ENCODE peak calls at places on chromosomes 11 and 22, in nine cellular contexts. G is neural progenitor cell, L is PC-3, U is GM23248, H is SK-N-SH, Y is Karpas-422, N is keratinocyte, F is GM12878, X is HCT116. W is an unnamed sample. For H3K79me2 and H3K36me3, the result is how much of the 10 kb centered on the place peaks cover.

GRCh38 chr11:104000798-104001197 is 35.6 kb upstream of the DDI1 start:
- DNase-seq in H (no peak), U (peak), L (no peak), X (no peak), G (no peak), N (no peak), F (no peak), Y (no peak), W (no peak)

GRCh38 chr11:46499821-46500220 is 94.0 kb downstream of the AMBRA1 start:
- DNase-seq in H (no peak), X (no peak), F (no peak), G (no peak), N (no peak), Y (no peak), L (no peak), U (no peak), W (no peak)

GRCh38 chr11:130834886-130835285 is 81.4 kb downstream of the SNX19 start:
- DNase-seq in F (no peak), H (no peak), U (no peak), X (no peak), L (no peak), N (no peak), G (no peak), Y (no peak), W (no peak)

GRCh38 chr11:31799036-31799793 is 11.9 kb downstream of the PAX6 start:
- DNase-seq in L (no peak), H (peak), U (no peak), G (peak), N (no peak), X (no peak), Y (no peak), F (no peak), W (no peak)

GRCh38 chr11:44658451-44658850 is 68.3 kb upstream of the TSPAN18 start:
- DNase-seq in H (peak), G (peak), Y (no peak), F (no peak), N (no peak), U (peak), X (no peak), L (peak), W (no peak)

GRCh38 chr11:27075192-27075591 is 34.6 kb downstream of the BBOX1 start:
- DNase-seq in F (no peak), Y (no peak), U (peak), X (no peak), L (no peak), H (no peak), G (no peak), N (no peak), W (no peak)

GRCh38 chr11:79076526-79077115 is 364.2 kb downstream of the TENM4 start:
- DNase-seq in L (peak), F (no peak), X (peak), H (peak), G (peak), N (no peak), U (peak), Y (peak), W (peak)

GRCh38 chr11:66289548-66290331 is 797 bp upstream of the YIF1A start:
- DNase-seq in F (peak), H (no peak), U (peak), X (no peak), L (peak), N (no peak), G (peak), Y (peak), W (no peak)

GRCh38 chr11:100629671-100630070 is 57.4 kb upstream of the ARHGAP42 start:
- DNase-seq in X (no peak), G (no peak), U (no peak), F (no peak), Y (no peak), H (no peak), N (no peak), L (peak), W (no peak)

GRCh38 chr11:112965601-112966125 is 4.4 kb downstream of the NCAM1 start:
- DNase-seq in N (no peak), F (no peak), Y (no peak), X (no peak), H (no peak), U (no peak), G (peak), L (no peak), W (no peak)

GRCh38 chr11:107669893-107670601 is 41.8 kb downstream of the SLN start:
- DNase-seq in U (no peak), H (no peak), L (no peak), X (no peak), Y (no peak), G (no peak), F (no peak), N (no peak), W (no peak)

GRCh38 chr11:6022954-6023353 is 7.6 kb downstream of the OR56A1 start:
- DNase-seq in H (no peak), L (peak), Y (peak), U (peak), F (peak), G (peak), N (no peak), X (peak), W (no peak)

GRCh38 chr22:34055525-34056200 is 135.4 kb upstream of the LARGE1 start:
- DNase-seq in L (no peak), Y (peak), H (peak), X (no peak), F (no peak), N (no peak), G (peak), U (no peak), W (peak)

GRCh38 chr11:85746640-85747039 is 60.6 kb upstream of the CCDC89 start:
- DNase-seq in G (no peak), N (no peak), H (no peak), U (no peak), Y (no peak), F (no peak), X (no peak), L (no peak), W (no peak)

GRCh38 chr11:64736654-64737053 is 7.3 kb downstream of the RASGRP2 start:
- DNase-seq in Y (no peak), G (peak), L (no peak), F (no peak), N (no peak), H (no peak), X (no peak), U (no peak), W (no peak)
- H3K79me2 ChIP-seq in Y (under half), G (under half), L (under half), F (under half), N (under half), H (under half), X (under half), U (under half), W (under half)

GRCh38 chr11:67429038-67429668 is 859 bp downstream of the RPS6KB2 start:
- DNase-seq in U (peak), F (no peak), G (no peak), Y (no peak), X (no peak), L (no peak), H (no peak), N (peak), W (no peak)

GRCh38 chr11:67432655-67433349 is 4.5 kb downstream of the RPS6KB2 start:
- DNase-seq in F (no peak), Y (no peak), N (no peak), L (no peak), X (no peak), H (no peak), U (no peak), G (no peak), W (no peak)

GRCh38 chr11:67429722-67430121 is 1.4 kb downstream of the RPS6KB2 start:
- DNase-seq in X (no peak), H (no peak), G (no peak), N (no peak), L (no peak), F (no peak), U (no peak), Y (no peak), W (no peak)

GRCh38 chr11:67433536-67434394 is 3.7 kb downstream of the PTPRCAP start:
- DNase-seq in Y (peak), H (no peak), L (no peak), U (no peak), F (no peak), X (no peak), N (no peak), G (no peak), W (peak)

GRCh38 chr11:67431346-67432249 is 3.3 kb downstream of the RPS6KB2 start:
- DNase-seq in L (no peak), X (no peak), U (no peak), Y (no peak), G (no peak), N (no peak), F (no peak), H (no peak), W (no peak)
- H3K36me3 ChIP-seq in L (under half), X (under half), U (under half), Y (under half), G (under half), N (under half), F (under half), H (under half), W (under half)

GRCh38 chr22:44019846-44020245 is 4.3 kb upstream of the PARVB start:
- DNase-seq in L (no peak), N (no peak), Y (no peak), H (no peak), G (no peak), F (no peak), X (no peak), U (peak), W (no peak)
- H3K4me2 ChIP-seq in L (no peak), N (no peak), Y (no peak), H (no peak), G (no peak), F (no peak), X (no peak), U (peak), W (no peak)

GRCh38 chr22:23237201-23237798 is 57.0 kb downstream of the BCR start:
- DNase-seq in L (no peak), X (no peak), U (no peak), G (peak), F (no peak), N (no peak), H (no peak), Y (no peak), W (no peak)
- H3K79me2 ChIP-seq in L (half or more), X (half or more), U (half or more), G (half or more), F (under half), N (half or more), H (half or more), Y (half or more), W (half or more)

DNA sequence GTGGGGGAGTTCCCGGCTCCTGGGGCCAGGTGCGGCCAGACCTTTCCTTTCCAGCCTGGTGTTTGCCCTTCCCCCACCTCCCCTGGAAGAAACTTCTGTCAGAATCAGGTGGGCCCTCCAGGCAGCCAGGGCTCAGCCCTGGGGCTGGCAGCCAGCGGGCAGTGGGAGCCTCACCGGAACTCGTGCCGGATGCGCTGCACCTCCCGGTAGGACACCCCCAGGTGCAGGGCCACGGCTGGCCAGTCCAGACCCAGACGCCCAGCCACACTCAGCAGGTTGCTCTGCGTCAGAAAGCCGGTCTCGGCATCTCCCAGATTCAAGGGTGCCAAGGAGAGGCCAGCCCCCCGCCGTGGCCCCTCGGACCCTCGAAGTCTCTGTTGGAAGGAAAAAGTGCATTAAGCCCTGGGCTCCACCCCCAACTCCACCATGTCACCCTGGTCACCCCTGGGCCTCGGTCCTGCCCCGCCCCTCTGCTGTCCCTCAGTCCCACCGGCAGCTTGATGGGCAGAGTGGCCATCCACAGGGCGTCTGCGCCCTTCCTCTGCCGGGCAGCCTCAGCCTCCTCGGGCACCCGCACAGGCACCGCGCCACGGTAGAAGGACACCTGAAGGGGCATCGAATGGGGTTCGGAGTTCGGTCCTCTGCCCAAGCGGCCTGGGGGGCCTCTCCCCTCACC is 1.7 kb upstream of the SLC25A22 start:
- DNase-seq in U (no peak), H (no peak), X (no peak), Y (no peak), G (no peak), L (no peak), F (no peak), N (no peak), W (peak)
- H3K36me3 ChIP-seq in U (under half), H (under half), X (under half), Y (under half), G (under half), L (under half), F (under half), N (under half), W (under half)

DNA sequence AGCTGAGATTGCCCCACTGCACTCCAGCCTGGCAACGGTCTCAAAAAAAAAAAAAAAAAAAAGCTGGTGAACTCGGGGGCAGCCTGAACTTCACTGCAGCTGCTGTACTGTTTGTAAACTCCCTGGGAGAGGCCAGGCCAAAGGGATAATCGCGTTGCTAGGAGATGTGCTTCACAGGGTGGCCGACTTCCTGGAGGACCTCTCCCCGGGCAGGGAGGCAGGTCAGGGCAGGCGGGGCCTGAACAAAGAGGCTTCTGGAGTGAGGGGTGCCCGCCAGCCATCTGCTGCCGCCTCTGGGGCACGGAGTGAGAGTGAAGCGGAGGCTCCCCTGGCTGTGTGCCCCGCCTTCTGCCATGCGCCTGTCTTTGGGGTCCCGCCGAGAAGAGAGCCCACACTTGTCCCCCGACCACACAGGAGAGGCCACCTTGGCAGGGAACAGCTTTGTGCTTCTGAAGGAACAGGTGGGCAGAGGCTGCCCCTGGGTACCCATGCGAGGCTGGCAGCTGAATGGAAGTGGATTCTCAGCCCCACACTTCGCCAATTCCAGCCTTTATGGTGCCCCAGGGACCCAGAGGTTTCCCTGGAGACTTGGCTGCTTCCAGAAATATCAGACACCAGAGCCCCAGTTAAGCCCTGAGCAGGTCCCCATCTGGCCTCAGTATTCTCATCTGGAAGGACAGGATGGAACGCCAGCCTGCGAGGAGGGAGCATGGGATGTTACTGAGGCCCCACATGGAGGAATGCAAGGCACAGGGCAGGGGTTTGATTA is 29.6 kb downstream of the TMEM184B start:
- DNase-seq in U (no peak), G (peak), Y (no peak), H (no peak), F (no peak), N (no peak), X (no peak), L (no peak), W (no peak)
- H3K4me2 ChIP-seq in U (no peak), G (peak), Y (no peak), H (no peak), F (no peak), N (no peak), X (no peak), L (no peak), W (no peak)

DNA sequence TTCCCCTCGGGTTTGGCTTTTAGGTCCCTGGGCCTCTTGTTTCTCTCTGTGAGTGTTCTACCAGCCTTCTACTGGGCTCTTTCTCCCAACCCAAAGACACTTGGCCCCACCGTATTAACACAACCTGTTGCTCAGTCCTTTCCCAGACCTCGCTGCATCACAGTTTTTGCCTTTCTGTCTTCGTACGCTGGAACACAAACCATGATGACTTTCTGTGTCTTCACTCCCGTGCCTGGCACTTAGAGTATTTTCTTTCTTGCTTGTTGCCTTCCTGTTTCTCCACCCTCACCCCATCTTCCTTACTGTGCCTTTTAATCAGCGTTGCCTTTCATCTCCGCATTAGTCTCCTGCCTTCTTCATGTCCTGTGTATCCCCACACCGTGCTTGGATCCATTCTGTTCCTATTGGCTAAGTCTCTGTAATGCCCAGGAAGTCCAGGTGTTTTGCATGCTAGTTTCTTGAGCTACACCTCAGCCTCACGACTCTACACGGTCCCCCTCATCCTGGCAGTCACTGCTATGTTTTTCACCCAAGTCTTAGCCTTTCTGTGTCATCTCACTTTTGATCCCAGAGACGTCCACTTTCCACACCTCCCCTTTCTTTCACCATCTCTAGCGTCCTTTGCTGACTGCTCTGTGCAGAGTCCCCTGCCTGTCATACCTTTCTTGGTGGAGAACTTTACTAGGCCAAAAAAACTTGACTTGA is 1.6 kb downstream of the MARK2 start:
- DNase-seq in G (no peak), U (peak), N (no peak), Y (peak), X (no peak), L (no peak), F (no peak), H (no peak), W (no peak)
- H3K79me2 ChIP-seq in G (half or more), U (half or more), N (half or more), Y (half or more), X (half or more), L (half or more), F (half or more), H (half or more), W (half or more)

GRCh38 chr22:25348391-25348790 is 129.0 kb downstream of the CRYBB2 start:
- DNase-seq in Y (no peak), U (no peak), N (no peak), H (no peak), G (no peak), X (no peak), F (no peak), L (no peak), W (no peak)

GRCh38 chr22:25350551-25350971 is 131.1 kb downstream of the CRYBB2 start:
- DNase-seq in H (no peak), Y (no peak), L (no peak), F (no peak), U (no peak), G (no peak), X (no peak), N (no peak), W (no peak)

GRCh38 chr22:25347752-25348102 is 128.3 kb downstream of the CRYBB2 start:
- DNase-seq in U (peak), F (no peak), X (no peak), G (no peak), H (no peak), Y (no peak), L (no peak), N (no peak), W (no peak)

GRCh38 chr22:25351631-25352293 is 132.3 kb downstream of the CRYBB2 start:
- DNase-seq in Y (no peak), G (no peak), X (no peak), H (no peak), U (no peak), N (no peak), L (no peak), F (no peak), W (no peak)

GRCh38 chr22:25346859-25347751 is 127.7 kb downstream of the CRYBB2 start:
- DNase-seq in F (no peak), X (no peak), L (no peak), G (no peak), U (peak), H (no peak), N (no peak), Y (no peak), W (no peak)
- H3K36me3 ChIP-seq in F (under half), X (under half), L (under half), G (under half), U (under half), H (under half), N (under half), Y (under half), W (under half)

GRCh38 chr11:128405693-128406364 is 181.5 kb downstream of the ETS1 start:
- DNase-seq in G (no peak), U (peak), N (no peak), X (no peak), L (no peak), H (no peak), F (no peak), Y (no peak), W (no peak)
- H3K4me2 ChIP-seq in G (no peak), U (peak), N (no peak), X (no peak), L (no peak), H (peak), F (no peak), Y (no peak), W (no peak)

GRCh38 chr11:61757213-61757862 is 4.9 kb downstream of the MYRF start:
- DNase-seq in F (no peak), U (no peak), H (no peak), G (no peak), N (no peak), L (no peak), Y (no peak), X (no peak), W (no peak)
- H3K79me2 ChIP-seq in F (under half), U (under half), H (under half), G (under half), N (under half), L (under half), Y (under half), X (half or more), W (under half)